ENCODE peak calls at places on chromosome 14, in six cellular contexts. D is pancreas; H is activated CD4-positive, alpha-beta T cell treated with anti-CD3 and anti-CD28 coated beads, Interleukin-2, amount 50 U/mL, for 1 hour; M is NCI-H1092 treated with DMSO at 0.1 percent for 48 hours; V is GM23338; F is mesothelial cell of epicardium. S is an unnamed sample.

GRCh38 chr14:89675590-89675989 is 258.6 kb upstream of the FOXN3 start:
- DNase-seq in D (no peak), H (no peak), M (no peak), V (no peak), F (no peak), S (no peak)

GRCh38 chr14:22106700-22107697 is 433.4 kb upstream of the OR4E1 start:
- DNase-seq in D (no peak), H (no peak), M (no peak), V (no peak), F (no peak), S (no peak)

GRCh38 chr14:98909251-98909944 is 362.6 kb downstream of the BCL11B start:
- DNase-seq in D (no peak), H (no peak), M (no peak), V (no peak), F (no peak), S (no peak)

GRCh38 chr14:81436296-81437138 is 36.4 kb upstream of the STON2 start:
- DNase-seq in D (peak), H (peak), M (peak), V (peak), F (peak), S (peak)

GRCh38 chr14:31449971-31450610 is 7.2 kb downstream of the DTD2 start:
- DNase-seq in D (no peak), H (no peak), M (peak), V (peak), F (no peak), S (no peak)

GRCh38 chr14:21924479-21924878 is 250.9 kb upstream of the OR4E1 start:
- DNase-seq in D (no peak), H (peak), M (no peak), V (peak), F (no peak), S (no peak)

GRCh38 chr14:98015921-98016320 is 1218.7 kb downstream of the VRK1 start:
- DNase-seq in D (no peak), H (no peak), M (no peak), V (no peak), F (no peak), S (no peak)

GRCh38 chr14:93002851-93003298 is 79.9 kb downstream of the CHGA start:
- DNase-seq in D (peak), H (no peak), M (no peak), V (no peak), F (no peak), S (no peak)

GRCh38 chr14:59321184-59321952 is 132.9 kb downstream of the DAAM1 start:
- DNase-seq in D (no peak), H (no peak), M (no peak), V (no peak), F (no peak), S (no peak)

S was measured in NCI-H1930.